ENCODE peak calls at places on chromosomes 13 and 19, in eight cellular contexts. D is iris pigment epithelial cell; B is hippocampal formation; X is NCI-H1092; H is GDM1; Y is activated CD4-positive, alpha-beta T cell treated with anti-CD3 and anti-CD28 coated beads, Interleukin-2, amount 10 ng/mL, durations not matched to agents 7 days and 5 days; C is GM19239; I is stimulated activated CD8-positive, alpha-beta memory T cell treated with anti-CD3 and anti-CD28 coated beads, Interleukin-4, amount 100 ng/mL, for 24 hours. S is an unnamed sample.

GRCh38 chr19:35704218-35704617 is at the start of gene ZBTB32:
- DNase-seq in D (peak), B (no peak), X (no peak), H (no peak), Y (no peak), C (no peak), I (no peak), S (no peak)

GRCh38 chr13:45133396-45134118 is 13.2 kb downstream of the GTF2F2 start:
- DNase-seq in D (no peak), B (no peak), X (no peak), H (no peak), Y (no peak), C (no peak), I (no peak), S (no peak)

GRCh38 chr13:107099661-107100060 is 531.7 kb upstream of the ARGLU1 start:
- DNase-seq in D (peak), B (no peak), X (no peak), H (no peak), Y (no peak), C (no peak), I (no peak), S (no peak)

GRCh38 chr13:73513751-73514150 is 454.9 kb downstream of the KLF5 start:
- DNase-seq in D (no peak), B (no peak), X (no peak), H (no peak), Y (no peak), C (no peak), I (no peak), S (no peak)

GRCh38 chr13:43261018-43261417 is 237.6 kb downstream of the DNAJC15 start:
- DNase-seq in D (peak), B (no peak), X (no peak), H (no peak), Y (no peak), C (no peak), I (no peak), S (no peak)

GRCh38 chr19:1767464-1767933 is 14.2 kb downstream of the ONECUT3 start:
- DNase-seq in D (no peak), B (no peak), X (no peak), H (no peak), Y (peak), C (peak), I (peak), S (peak)

GRCh38 chr19:7705387-7706187 is 3.7 kb upstream of the FCER2 start:
- DNase-seq in D (no peak), B (no peak), X (no peak), H (peak), Y (peak), C (no peak), I (peak), S (peak)

GRCh38 chr13:100158569-100158968 is 69.7 kb downstream of the PCCA start:
- DNase-seq in D (no peak), B (no peak), X (no peak), H (no peak), Y (no peak), C (no peak), I (no peak), S (no peak)

GRCh38 chr13:42392180-42392579 is 120.2 kb downstream of the AKAP11 start:
- DNase-seq in D (no peak), B (no peak), X (no peak), H (no peak), Y (no peak), C (no peak), I (no peak), S (no peak)

GRCh38 chr13:23868521-23868920 is 20.7 kb downstream of the MIPEP start:
- DNase-seq in D (peak), B (no peak), X (no peak), H (no peak), Y (no peak), C (no peak), I (no peak), S (no peak)

GRCh38 chr19:3006075-3006767 is 22.9 kb downstream of the TLE2 start:
- DNase-seq in D (no peak), B (no peak), X (no peak), H (no peak), Y (peak), C (no peak), I (no peak), S (no peak)

GRCh38 chr13:80235559-80236296 is 105.2 kb downstream of the SPRY2 start:
- DNase-seq in D (peak), B (no peak), X (peak), H (no peak), Y (no peak), C (no peak), I (no peak), S (no peak)

GRCh38 chr13:35630551-35631275 is 154.2 kb upstream of the MAB21L1 start:
- DNase-seq in D (peak), B (peak), X (peak), H (peak), Y (no peak), C (peak), I (no peak), S (no peak)

GRCh38 chr19:10543420-10544241 is at the start of gene ATG4D:
- DNase-seq in D (peak), B (peak), X (peak), H (peak), Y (peak), C (peak), I (peak), S (peak)

GRCh38 chr19:6610934-6611370 is 20.0 kb upstream of the CD70 start:
- DNase-seq in D (peak), B (no peak), X (no peak), H (no peak), Y (no peak), C (no peak), I (no peak), S (no peak)

GRCh38 chr19:55373993-55374757 is 2.5 kb upstream of the TMEM190 start:
- DNase-seq in D (no peak), B (no peak), X (no peak), H (no peak), Y (no peak), C (no peak), I (no peak), S (no peak)

GRCh38 chr19:50486823-50487515 is 10.3 kb upstream of the GARIN5A start:
- DNase-seq in D (peak), B (no peak), X (no peak), H (peak), Y (peak), C (no peak), I (peak), S (no peak)

GRCh38 chr13:110644892-110645521 is 29.7 kb downstream of the NAXD start:
- DNase-seq in D (peak), B (peak), X (peak), H (no peak), Y (peak), C (peak), I (peak), S (peak)

GRCh38 chr13:99269627-99270252 is 11.6 kb upstream of the GPR18 start:
- DNase-seq in D (peak), B (peak), X (peak), H (peak), Y (peak), C (no peak), I (no peak), S (no peak)

GRCh38 chr13:41708648-41709175 is 251.4 kb downstream of the RGCC start:
- DNase-seq in D (no peak), B (no peak), X (no peak), H (no peak), Y (no peak), C (no peak), I (no peak), S (no peak)